ENCODE peak calls at places on chromosomes 3 and 15, in ten cellular contexts. M, D, Y, F, T, H, K, G, L and A are unnamed samples.

GRCh38 chr3:184539801-184540440 is 21.7 kb upstream of the EPHB3 start:
- DNase-seq in M (no peak), D (no peak), Y (no peak), F (peak), T (no peak), H (no peak), K (no peak), G (no peak), L (no peak), A (no peak)

GRCh38 chr3:188403404-188403803 is 249.4 kb downstream of the LPP start:
- DNase-seq in M (no peak), D (peak), Y (no peak), F (no peak), T (no peak), H (no peak), K (no peak), G (no peak), L (no peak), A (no peak)

GRCh38 chr15:52785672-52786406 is 4.3 kb downstream of the ONECUT1 start:
- DNase-seq in M (no peak), D (no peak), Y (no peak), F (no peak), T (no peak), H (no peak), K (no peak), G (no peak), L (no peak), A (no peak)

GRCh38 chr3:66675383-66675782 is 174.6 kb upstream of the LRIG1 start:
- DNase-seq in M (no peak), D (no peak), Y (no peak), F (no peak), T (no peak), H (no peak), K (no peak), G (no peak), L (no peak), A (no peak)

GRCh38 chr3:183317886-183318845 is 65.1 kb downstream of the B3GNT5 start:
- DNase-seq in M (no peak), D (no peak), Y (no peak), F (no peak), T (no peak), H (no peak), K (no peak), G (no peak), L (no peak), A (no peak)

GRCh38 chr15:67680645-67681044 is 138.1 kb downstream of the MAP2K5 start:
- DNase-seq in M (no peak), D (no peak), Y (no peak), F (no peak), T (no peak), H (no peak), K (no peak), G (no peak), L (no peak), A (no peak)

GRCh38 chr3:112582242-112582874 is 20.5 kb downstream of the SLC35A5 start:
- DNase-seq in M (peak), D (peak), Y (no peak), F (no peak), T (no peak), H (peak), K (peak), G (peak), L (peak), A (peak)

GRCh38 chr15:70141376-70142071 is 43.8 kb upstream of the TLE3 start:
- DNase-seq in M (no peak), D (no peak), Y (no peak), F (no peak), T (no peak), H (no peak), K (no peak), G (no peak), L (no peak), A (no peak)

GRCh38 chr15:84570164-84570692 is 30.6 kb upstream of the ZSCAN2 start:
- DNase-seq in M (no peak), D (peak), Y (peak), F (peak), T (peak), H (peak), K (peak), G (peak), L (peak), A (peak)

GRCh38 chr15:96585634-96586386 is 255.3 kb downstream of the NR2F2 start:
- DNase-seq in M (no peak), D (no peak), Y (peak), F (no peak), T (no peak), H (peak), K (no peak), G (no peak), L (no peak), A (no peak)

GRCh38 chr3:45701167-45701867 is 12.1 kb downstream of the SACM1L start:
- DNase-seq in M (no peak), D (no peak), Y (no peak), F (no peak), T (no peak), H (no peak), K (no peak), G (no peak), L (no peak), A (no peak)

GRCh38 chr3:153000325-153000724 is 161.7 kb upstream of the RAP2B start:
- DNase-seq in M (no peak), D (no peak), Y (no peak), F (no peak), T (no peak), H (no peak), K (no peak), G (no peak), L (no peak), A (no peak)

GRCh38 chr3:162338514-162338913 is 841.9 kb downstream of the OTOL1 start:
- DNase-seq in M (no peak), D (no peak), Y (no peak), F (no peak), T (no peak), H (no peak), K (no peak), G (no peak), L (no peak), A (no peak)

GRCh38 chr3:191324936-191325335 is 4.3 kb upstream of the CCDC50 start:
- DNase-seq in M (no peak), D (no peak), Y (no peak), F (no peak), T (no peak), H (no peak), K (no peak), G (no peak), L (no peak), A (no peak)

GRCh38 chr3:70488131-70488530 is 175.7 kb upstream of the MDFIC2 start:
- DNase-seq in M (no peak), D (no peak), Y (no peak), F (no peak), T (no peak), H (no peak), K (no peak), G (no peak), L (no peak), A (no peak)

GRCh38 chr3:170383567-170383966 is 26.1 kb downstream of the SKIL start:
- DNase-seq in M (no peak), D (no peak), Y (peak), F (no peak), T (no peak), H (no peak), K (no peak), G (no peak), L (no peak), A (no peak)

GRCh38 chr3:49180116-49180515 is 8.7 kb downstream of the KLHDC8B start:
- DNase-seq in M (no peak), D (no peak), Y (no peak), F (no peak), T (no peak), H (no peak), K (no peak), G (no peak), L (no peak), A (no peak)

GRCh38 chr3:177196473-177197040 is 725 bp downstream of the TBL1XR1 start:
- DNase-seq in M (no peak), D (peak), Y (peak), F (peak), T (peak), H (no peak), K (peak), G (peak), L (peak), A (peak)

GRCh38 chr15:88391006-88391405 is 76.2 kb downstream of the MRPL46 start:
- DNase-seq in M (no peak), D (no peak), Y (no peak), F (no peak), T (no peak), H (no peak), K (no peak), G (no peak), L (no peak), A (no peak)

GRCh38 chr3:12175844-12176453 is 17.2 kb upstream of the TIMP4 start:
- DNase-seq in M (peak), D (peak), Y (peak), F (peak), T (peak), H (peak), K (peak), G (no peak), L (peak), A (peak)

GRCh38 chr3:197749315-197749600 is 425 bp upstream of the FYTTD1 start:
- DNase-seq in M (no peak), D (peak), Y (peak), F (no peak), T (peak), H (peak), K (peak), G (peak), L (no peak), A (peak)

GRCh38 chr15:50685976-50686467 is 575 bp downstream of the TRPM7 start:
- DNase-seq in M (peak), D (peak), Y (peak), F (peak), T (peak), H (peak), K (peak), G (peak), L (peak), A (peak)

GRCh38 chr3:98855811-98856400 is 45.6 kb downstream of the DCBLD2 start:
- DNase-seq in M (peak), D (no peak), Y (peak), F (no peak), T (no peak), H (peak), K (no peak), G (no peak), L (no peak), A (no peak)

GRCh38 chr15:20294651-20295237 is 246.9 kb downstream of the GOLGA6L6 start:
- DNase-seq in M (no peak), D (no peak), Y (no peak), F (peak), T (no peak), H (no peak), K (no peak), G (no peak), L (no peak), A (no peak)

GRCh38 chr3:130828931-130829574 is 64.8 kb upstream of the ATP2C1 start:
- DNase-seq in M (no peak), D (no peak), Y (no peak), F (no peak), T (no peak), H (no peak), K (no peak), G (no peak), L (no peak), A (no peak)